ENCODE peak calls at places on chromosomes 12 and 14, in four cellular contexts. One of them, this sample, is unnamed.

GRCh38 chr14:51006781-51007211 is 62.5 kb upstream of the PYGL start:
- DNase-seq in body of pancreas: no peak
- DNase-seq in cortex of kidney: no peak
- DNase-seq in fibroblast of gingiva: peak; percentile 89
- DNase-seq in this sample: peak; percentile 81

GRCh38 chr14:64758025-64758521 is 53.8 kb downstream of the PLEKHG3 start:
- DNase-seq in body of pancreas: peak; percentile 68
- DNase-seq in cortex of kidney: no peak
- DNase-seq in fibroblast of gingiva: no peak
- DNase-seq in this sample: no peak

GRCh38 chr14:60915781-60916180 is 65.1 kb downstream of the TRMT5 start:
- DNase-seq in body of pancreas: no peak
- DNase-seq in cortex of kidney: no peak
- DNase-seq in fibroblast of gingiva: no peak
- DNase-seq in this sample: no peak

GRCh38 chr14:101019974-101020710 is 116.6 kb upstream of the RTL1 start:
- DNase-seq in body of pancreas: no peak
- DNase-seq in cortex of kidney: no peak
- DNase-seq in fibroblast of gingiva: no peak
- DNase-seq in this sample: no peak

GRCh38 chr12:123037791-123038190 is 57.3 kb downstream of the ARL6IP4 start:
- DNase-seq in body of pancreas: no peak
- DNase-seq in cortex of kidney: no peak
- DNase-seq in fibroblast of gingiva: no peak
- DNase-seq in this sample: no peak

GRCh38 chr12:130137141-130138018 is 24.9 kb upstream of the FZD10 start:
- DNase-seq in body of pancreas: no peak
- DNase-seq in cortex of kidney: no peak
- DNase-seq in fibroblast of gingiva: no peak
- DNase-seq in this sample: no peak

GRCh38 chr12:69534389-69534822 is 50.9 kb upstream of the CCT2 start:
- DNase-seq in body of pancreas: peak; percentile 31
- DNase-seq in cortex of kidney: no peak
- DNase-seq in fibroblast of gingiva: peak; percentile 99
- DNase-seq in this sample: peak; percentile 98

GRCh38 chr14:75205586-75205985 is 29.2 kb upstream of the TMED10 start:
- DNase-seq in body of pancreas: no peak
- DNase-seq in cortex of kidney: no peak
- DNase-seq in fibroblast of gingiva: no peak
- DNase-seq in this sample: no peak

GRCh38 chr14:73759183-73759713 is 45.1 kb upstream of the PNMA1 start:
- DNase-seq in body of pancreas: peak; percentile 63
- DNase-seq in cortex of kidney: peak; percentile 40
- DNase-seq in fibroblast of gingiva: peak; percentile 73
- DNase-seq in this sample: peak; percentile 39

GRCh38 chr12:4562034-4562657 is at the start of gene DYRK4:
- DNase-seq in body of pancreas: peak; percentile 82
- DNase-seq in cortex of kidney: no peak
- DNase-seq in fibroblast of gingiva: peak; percentile 73
- DNase-seq in this sample: peak; percentile 61

GRCh38 chr12:105995986-105996385 is 142.8 kb downstream of the NUAK1 start:
- DNase-seq in body of pancreas: no peak
- DNase-seq in cortex of kidney: no peak
- DNase-seq in fibroblast of gingiva: no peak
- DNase-seq in this sample: no peak

GRCh38 chr12:68962855-68963455 is 30.0 kb upstream of the CPM start:
- DNase-seq in body of pancreas: no peak
- DNase-seq in cortex of kidney: no peak
- DNase-seq in fibroblast of gingiva: peak; percentile 45
- DNase-seq in this sample: no peak

GRCh38 chr12:124024790-124025189 is 51.8 kb downstream of the ZNF664 start:
- DNase-seq in body of pancreas: no peak
- DNase-seq in cortex of kidney: no peak
- DNase-seq in fibroblast of gingiva: no peak
- DNase-seq in this sample: no peak

GRCh38 chr14:89675590-89675989 is 258.6 kb upstream of the FOXN3 start:
- DNase-seq in body of pancreas: no peak
- DNase-seq in cortex of kidney: no peak
- DNase-seq in fibroblast of gingiva: no peak
- DNase-seq in this sample: no peak

GRCh38 chr12:27193106-27193505 is 51.0 kb upstream of the STK38L start:
- DNase-seq in body of pancreas: no peak
- DNase-seq in cortex of kidney: no peak
- DNase-seq in fibroblast of gingiva: peak; percentile 65
- DNase-seq in this sample: no peak

GRCh38 chr12:128583453-128583852 is 240.3 kb downstream of the SLC15A4 start:
- DNase-seq in body of pancreas: no peak
- DNase-seq in cortex of kidney: no peak
- DNase-seq in fibroblast of gingiva: no peak
- DNase-seq in this sample: no peak

GRCh38 chr14:30928462-30928861 is 54.1 kb downstream of the COCH start:
- DNase-seq in body of pancreas: no peak
- DNase-seq in cortex of kidney: no peak
- DNase-seq in fibroblast of gingiva: no peak
- DNase-seq in this sample: no peak

GRCh38 chr14:89765346-89765745 is 189.2 kb downstream of the EFCAB11 start:
- DNase-seq in body of pancreas: no peak
- DNase-seq in cortex of kidney: no peak
- DNase-seq in fibroblast of gingiva: no peak
- DNase-seq in this sample: no peak

GRCh38 chr14:100341301-100342031 is 18.3 kb downstream of the SLC25A47 start:
- DNase-seq in body of pancreas: peak; percentile 63
- DNase-seq in cortex of kidney: no peak
- DNase-seq in fibroblast of gingiva: peak; percentile 77
- DNase-seq in this sample: peak; percentile 22

GRCh38 chr14:106442857-106443256 is 916.5 kb downstream of the TMEM121 start:
- DNase-seq in body of pancreas: no peak
- DNase-seq in cortex of kidney: no peak
- DNase-seq in fibroblast of gingiva: no peak
- DNase-seq in this sample: no peak

GRCh38 chr12:45655186-45655585 is 74.3 kb upstream of the ARID2 start:
- DNase-seq in body of pancreas: no peak
- DNase-seq in cortex of kidney: no peak
- DNase-seq in fibroblast of gingiva: peak; percentile 6
- DNase-seq in this sample: no peak

GRCh38 chr14:31194095-31194494 is 13.5 kb downstream of the HECTD1 start:
- DNase-seq in body of pancreas: no peak
- DNase-seq in cortex of kidney: no peak
- DNase-seq in fibroblast of gingiva: no peak
- DNase-seq in this sample: no peak

GRCh38 chr14:76784881-76785280 is 23.6 kb downstream of the VASH1 start:
- DNase-seq in body of pancreas: peak; percentile 61
- DNase-seq in cortex of kidney: no peak
- DNase-seq in fibroblast of gingiva: peak; percentile 37
- DNase-seq in this sample: peak; percentile 44

GRCh38 chr12:34402228-34402898 is 380.1 kb downstream of the ALG10 start:
- DNase-seq in body of pancreas: peak; percentile 6
- DNase-seq in cortex of kidney: no peak
- DNase-seq in fibroblast of gingiva: no peak
- DNase-seq in this sample: no peak

GRCh38 chr14:73269729-73270651 is 32.7 kb downstream of the PAPLN start:
- DNase-seq in body of pancreas: peak; percentile 61
- DNase-seq in cortex of kidney: no peak
- DNase-seq in fibroblast of gingiva: no peak
- DNase-seq in this sample: no peak